ENCODE peak calls at places on chromosomes 3 and 15, in four cellular contexts. E is HepG2, O is WTC11, C is K562. V is an unnamed sample.

GRCh38 chr3:154304116-154304786 is 20.0 kb downstream of the DHX36 start:
- DNase-seq in E (no peak), O (no peak), C (no peak), V (no peak)

GRCh38 chr3:50559702-50560101 is 7.8 kb downstream of the C3orf18 start:
- DNase-seq in E (no peak), O (no peak), C (no peak), V (no peak)

GRCh38 chr3:152127058-152127457 is 141.7 kb upstream of the MBNL1 start:
- DNase-seq in E (no peak), O (no peak), C (no peak), V (no peak)

GRCh38 chr15:41870689-41871081 is 23.2 kb downstream of the SPTBN5 start:
- DNase-seq in E (no peak), O (no peak), C (peak), V (no peak)

GRCh38 chr3:43869491-43869890 is 178.8 kb downstream of the ABHD5 start:
- DNase-seq in E (no peak), O (no peak), C (no peak), V (no peak)

GRCh38 chr15:60328852-60329443 is 68.8 kb downstream of the ANXA2 start:
- DNase-seq in E (no peak), O (no peak), C (peak), V (peak)

GRCh38 chr3:61564405-61565059 is 3.2 kb downstream of the PTPRG start:
- DNase-seq in E (no peak), O (peak), C (no peak), V (no peak)

GRCh38 chr3:15809313-15809712 is 11.5 kb upstream of the ANKRD28 start:
- DNase-seq in E (no peak), O (no peak), C (no peak), V (no peak)

GRCh38 chr3:160402249-160403027 is 3.0 kb downstream of the SMC4 start:
- DNase-seq in E (no peak), O (no peak), C (no peak), V (no peak)

GRCh38 chr3:23202203-23202920 is 765 bp upstream of the UBE2E2 start:
- DNase-seq in E (no peak), O (peak), C (peak), V (no peak)

GRCh38 chr3:186303985-186304384 is 58.0 kb downstream of the DGKG start:
- DNase-seq in E (no peak), O (peak), C (no peak), V (no peak)

GRCh38 chr3:16769525-16769924 is 115.2 kb upstream of the PLCL2 start:
- DNase-seq in E (no peak), O (no peak), C (no peak), V (no peak)

DNA sequence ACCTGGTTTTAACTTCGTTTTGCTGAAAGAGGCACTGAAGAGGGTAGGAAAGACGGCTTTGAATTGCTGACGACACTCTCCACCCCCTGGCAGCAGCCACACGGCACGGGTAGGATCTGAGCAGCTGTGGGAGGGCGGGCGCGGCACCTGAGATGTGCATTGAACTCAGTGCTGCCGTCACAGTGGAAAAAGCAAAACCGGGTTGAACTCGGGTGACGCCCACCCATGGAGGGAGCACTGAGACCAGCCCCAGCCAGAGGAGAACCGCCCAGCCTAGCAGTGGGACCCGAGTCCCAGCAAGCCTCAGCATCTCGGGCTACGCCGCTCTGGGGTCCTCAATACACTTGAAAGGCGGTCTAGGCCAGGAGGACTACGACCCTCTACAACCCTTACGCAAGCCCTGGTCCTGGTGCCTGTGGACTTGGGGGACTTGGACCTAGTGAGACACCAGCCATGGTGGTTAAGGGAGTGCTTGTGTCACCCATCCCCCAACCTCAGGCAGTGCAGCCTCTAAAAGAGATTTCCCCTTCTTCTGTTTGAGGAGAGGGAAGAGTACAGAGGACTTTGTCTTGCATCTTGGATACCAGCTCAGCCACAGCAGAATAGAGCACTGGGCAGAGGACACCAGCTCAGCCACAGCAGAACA is 50.0 kb upstream of the RPL35A start:
- DNase-seq in E (no peak), O (peak), C (no peak), V (no peak)
- TF ChIP-seq HMGXB4 in E (no peak), O (no peak), C (no peak), V (no peak)

DNA sequence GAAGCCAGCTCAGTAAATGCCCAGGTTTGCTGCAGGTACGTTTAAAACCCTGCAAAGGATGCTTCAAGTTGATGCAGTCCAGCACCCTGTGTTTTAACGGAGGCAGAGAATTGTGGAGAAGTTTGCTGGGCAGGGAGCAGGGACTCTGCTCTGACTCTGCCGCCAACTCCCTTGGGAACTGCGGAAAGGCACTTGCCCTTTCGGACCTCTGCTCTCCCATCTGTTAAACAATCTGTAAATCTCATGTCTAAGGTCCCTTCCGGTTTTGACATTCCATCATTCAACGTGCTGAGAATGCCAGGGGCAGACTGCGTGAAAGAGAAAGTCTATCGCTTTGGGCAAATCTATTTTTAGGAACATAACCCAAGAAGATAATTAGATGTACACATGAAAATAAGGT is 184.5 kb downstream of the OPA1 start:
- DNase-seq in E (peak), O (no peak), C (no peak), V (peak)
- TF ChIP-seq HMGXB4 in E (peak), O (no peak), C (no peak), V (no peak)

DNA sequence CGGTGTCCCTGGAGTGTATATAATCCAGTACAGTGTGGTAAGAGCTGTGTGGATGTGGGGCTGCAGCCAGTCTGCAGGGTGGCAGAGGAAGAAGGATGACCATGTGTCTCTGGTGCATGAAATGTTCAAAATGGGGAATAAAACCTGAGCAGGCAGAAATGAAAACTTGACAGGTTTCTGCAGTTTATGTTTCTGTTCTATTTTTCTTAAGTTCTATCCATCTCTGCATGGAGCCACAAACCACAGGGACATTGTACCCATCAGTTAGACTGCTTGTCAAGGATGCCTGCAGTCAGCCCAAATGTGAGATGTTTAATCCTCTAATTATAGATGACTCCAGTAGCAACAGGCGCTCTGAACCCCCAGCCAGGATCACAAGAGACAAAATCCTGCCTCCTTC is 216.7 kb downstream of the IL20RB start:
- DNase-seq in E (no peak), O (no peak), C (no peak), V (no peak)
- TF ChIP-seq HMGXB4 in E (no peak), O (no peak), C (no peak), V (no peak)

GRCh38 chr15:30926161-30926560 is 22.4 kb downstream of the FAN1 start:
- DNase-seq in E (no peak), O (no peak), C (no peak), V (no peak)

GRCh38 chr15:30929982-30930381 is 26.3 kb downstream of the FAN1 start:
- DNase-seq in E (no peak), O (no peak), C (no peak), V (no peak)

GRCh38 chr15:30927148-30927761 is 23.5 kb downstream of the FAN1 start:
- DNase-seq in E (no peak), O (no peak), C (no peak), V (no peak)

GRCh38 chr15:30929064-30929669 is 25.5 kb downstream of the FAN1 start:
- DNase-seq in E (no peak), O (no peak), C (no peak), V (no peak)

DNA sequence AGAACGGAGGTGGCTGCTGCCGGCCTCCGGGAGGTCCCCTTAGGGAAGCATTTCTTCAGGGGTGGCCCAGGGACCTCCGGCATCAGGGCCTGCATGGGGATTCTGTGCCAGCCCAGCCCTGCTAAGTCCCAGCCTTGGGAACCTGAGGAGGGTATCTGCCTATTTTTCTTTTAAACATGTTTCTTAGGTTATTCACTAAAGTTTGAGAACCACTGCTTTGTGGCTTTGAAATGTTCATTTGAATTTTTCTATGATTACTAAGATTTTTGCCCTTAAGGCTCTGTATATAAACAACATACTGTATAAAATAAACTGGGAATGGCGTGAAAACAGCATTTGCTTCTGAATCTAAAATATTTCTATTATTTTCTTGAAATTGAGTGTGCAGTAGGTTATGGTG is 24.4 kb downstream of the FAN1 start:
- DNase-seq in E (no peak), O (no peak), C (no peak), V (no peak)
- TF ChIP-seq HMGXB4 in E (no peak), O (no peak), C (no peak), V (no peak)

DNA sequence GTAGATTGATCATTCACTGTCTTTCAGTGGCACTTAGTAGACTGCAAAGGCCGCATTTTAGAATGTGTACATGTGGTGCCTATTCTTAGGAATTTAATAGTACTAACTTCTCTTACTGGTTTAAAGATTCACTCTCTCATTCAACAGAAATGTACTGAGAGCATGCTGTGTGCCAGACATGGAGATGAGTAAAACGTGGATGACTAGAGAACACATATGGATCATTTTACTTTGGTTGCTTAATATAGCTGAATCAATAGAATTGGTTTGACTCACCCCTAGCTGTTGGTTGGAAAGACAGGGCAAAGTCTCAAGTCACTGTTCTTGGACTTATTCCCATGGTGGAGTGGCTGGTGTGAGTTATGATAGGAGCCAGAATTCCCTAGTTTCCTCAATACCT is 109.1 kb upstream of the TNFAIP8L3 start:
- DNase-seq in E (peak), O (no peak), C (no peak), V (no peak)
- TF ChIP-seq HMGXB4 in E (no peak), O (no peak), C (no peak), V (no peak)

GRCh38 chr15:49868348-49868747 is 247.5 kb downstream of the DTWD1 start:
- DNase-seq in E (no peak), O (no peak), C (no peak), V (no peak)
- TF ChIP-seq HMGXB4 in E (no peak), O (no peak), C (no peak), V (no peak)